ENCODE peak calls at places on chromosomes 7 and 10, in eight cellular contexts. D is CD8-positive, alpha-beta T cell; J is transverse colon; V is RWPE1; Q is cardiac muscle cell; E is adrenal gland; Y is brain microvascular endothelial cell; C is PC-3. O is an unnamed sample.
A peak's percentile ranks its signal among the peaks of the same experiment; 100 is the strongest.

GRCh38 chr7:82805527-82805960 is 357.1 kb downstream of the PCLO start:
- DNase-seq in D (no peak), E (no peak), J (no peak), V (peak; percentile 66), C (peak; percentile 89), Q (no peak), Y (peak; percentile 77), O (peak; percentile 94)

GRCh38 chr7:79489371-79489770 is 35.9 kb upstream of the MAGI2 start:
- DNase-seq in J (no peak), V (no peak), E (no peak), Y (no peak), Q (no peak), D (no peak), C (no peak), O (no peak)

GRCh38 chr10:44827431-44828006 is 83.6 kb upstream of the TMEM72 start:
- DNase-seq in V (no peak), Q (no peak), C (no peak), Y (peak; percentile 24), D (no peak), E (no peak), J (no peak), O (peak; percentile 23)

GRCh38 chr10:108290823-108291222 is 1126.3 kb upstream of the SORCS1 start:
- DNase-seq in V (no peak), D (no peak), Y (no peak), E (no peak), C (no peak), Q (no peak), J (no peak), O (no peak)

GRCh38 chr7:44075296-44076075 is 6.8 kb downstream of the POLM start:
- DNase-seq in E (no peak), Q (no peak), V (no peak), D (no peak), J (no peak), C (peak; percentile 65), Y (no peak), O (no peak)

GRCh38 chr7:40098810-40099209 is 35.6 kb downstream of the MPLKIP start:
- DNase-seq in Y (no peak), D (no peak), Q (no peak), C (no peak), E (no peak), J (no peak), V (no peak), O (no peak)

GRCh38 chr7:51304729-51305128 is 11.9 kb downstream of the COBL start:
- DNase-seq in J (no peak), Q (no peak), C (peak; percentile 57), E (no peak), Y (no peak), V (no peak), D (no peak), O (no peak)

GRCh38 chr7:99623702-99624447 is 7.1 kb downstream of the ZSCAN25 start:
- DNase-seq in V (no peak), J (no peak), C (no peak), Q (no peak), D (no peak), E (no peak), Y (no peak), O (no peak)

GRCh38 chr7:46386428-46387399 is 465.6 kb upstream of the IGFBP3 start:
- DNase-seq in D (no peak), E (no peak), Q (peak; percentile 32), J (no peak), Y (peak; percentile 79), V (no peak), C (no peak), O (peak; percentile 33)

GRCh38 chr10:91153508-91153907 is 67.0 kb upstream of the PCGF5 start:
- DNase-seq in J (no peak), Y (no peak), D (no peak), V (no peak), Q (no peak), E (no peak), C (no peak), O (no peak)

GRCh38 chr7:123602648-123603047 is 1.0 kb downstream of the ASB15 start:
- DNase-seq in Y (no peak), J (no peak), E (no peak), V (no peak), C (no peak), D (no peak), Q (no peak), O (no peak)

GRCh38 chr10:55446603-55447002 is 645.6 kb upstream of the PCDH15 start:
- DNase-seq in D (no peak), Q (no peak), Y (no peak), V (no peak), E (no peak), J (no peak), C (no peak), O (no peak)

GRCh38 chr10:14603539-14604102 is 171.1 kb downstream of the FAM107B start:
- DNase-seq in C (peak; percentile 8), D (no peak), V (no peak), E (peak; percentile 16), J (no peak), Q (peak; percentile 54), Y (no peak), O (no peak)

GRCh38 chr10:22454634-22455033 is 109.3 kb downstream of the SPAG6 start:
- DNase-seq in E (no peak), Y (no peak), C (no peak), V (no peak), D (no peak), Q (no peak), J (no peak), O (no peak)

GRCh38 chr10:71888248-71888622 is 37.2 kb upstream of the PSAP start:
- DNase-seq in J (no peak), C (no peak), Q (no peak), E (no peak), D (no peak), Y (no peak), V (no peak), O (no peak)

GRCh38 chr7:137302075-137302474 is 41.5 kb downstream of the PTN start:
- DNase-seq in C (no peak), Y (no peak), J (no peak), D (no peak), V (no peak), E (no peak), Q (no peak), O (no peak)

GRCh38 chr10:36681751-36682633 is 443.4 kb upstream of the ANKRD30A start:
- DNase-seq in E (no peak), J (no peak), Y (no peak), C (peak; percentile 65), D (no peak), Q (peak; percentile 11), V (no peak), O (peak; percentile 63)

GRCh38 chr10:67606572-67606971 is 89.4 kb downstream of the CTNNA3 start:
- DNase-seq in Q (no peak), E (no peak), C (peak; percentile 91), V (peak; percentile 6), J (no peak), Y (peak; percentile 88), D (no peak), O (peak; percentile 95)

GRCh38 chr10:67602268-67602950 is 93.6 kb downstream of the CTNNA3 start:
- DNase-seq in C (peak; percentile 100), Y (peak; percentile 93), E (no peak), D (no peak), J (no peak), V (peak; percentile 67), Q (no peak), O (peak; percentile 94)

GRCh38 chr10:67607472-67607871 is 88.5 kb downstream of the CTNNA3 start:
- DNase-seq in C (peak; percentile 87), D (no peak), Y (no peak), E (no peak), Q (no peak), V (peak; percentile 12), J (no peak), O (peak; percentile 27)

GRCh38 chr10:67603086-67603485 is 92.9 kb downstream of the CTNNA3 start:
- DNase-seq in D (no peak), Y (no peak), J (no peak), E (no peak), Q (no peak), C (no peak), V (no peak), O (no peak)

GRCh38 chr10:67603701-67604100 is 92.3 kb downstream of the CTNNA3 start:
- DNase-seq in Q (no peak), C (peak; percentile 86), E (no peak), Y (no peak), J (no peak), V (no peak), D (no peak), O (no peak)
- H3K27ac ChIP-seq in Q (no peak overlapping the region), C (no peak overlapping the region), E (no peak overlapping the region), Y (no peak overlapping the region), J (no peak overlapping the region), V (no peak overlapping the region), D (no peak overlapping the region), O (no peak overlapping the region)

GRCh38 chr7:29292886-29293658 is 98.5 kb downstream of the CHN2 start:
- DNase-seq in C (no peak), D (no peak), Q (no peak), J (no peak), Y (no peak), E (no peak), V (no peak), O (no peak)
- H3K27ac ChIP-seq in C (no peak overlapping the region), D (no peak overlapping the region), Q (no peak overlapping the region), J (no peak overlapping the region), Y (no peak overlapping the region), E (no peak overlapping the region), V (no peak overlapping the region), O (no peak overlapping the region)

GRCh38 chr10:60937022-60937421 is 7.0 kb downstream of the RHOBTB1 start:
- DNase-seq in D (no peak), V (no peak), E (no peak), J (no peak), Q (no peak), Y (no peak), C (no peak), O (no peak)
- H3K27ac ChIP-seq in D (no peak overlapping the region), V (no peak overlapping the region), E (no peak overlapping the region), J (peak overlapping the region; percentile 28), Q (no peak overlapping the region), Y (no peak overlapping the region), C (no peak overlapping the region), O (no peak overlapping the region)

GRCh38 chr10:114262478-114262877 is 23.4 kb downstream of the VWA2 start:
- DNase-seq in C (no peak), E (no peak), V (no peak), J (no peak), Q (no peak), D (no peak), Y (no peak), O (no peak)

GRCh38 chr10:114271779-114272167 is 32.7 kb downstream of the VWA2 start:
- DNase-seq in C (peak; percentile 91), E (peak; percentile 58), D (no peak), Q (no peak), J (no peak), Y (peak; percentile 94), V (peak; percentile 94), O (peak; percentile 98)

GRCh38 chr10:114265392-114266053 is 26.5 kb downstream of the VWA2 start:
- DNase-seq in C (no peak), J (no peak), V (no peak), E (peak; percentile 55), Q (no peak), Y (no peak), D (no peak), O (peak; percentile 27)

GRCh38 chr10:114271014-114271778 is 32.1 kb downstream of the VWA2 start:
- DNase-seq in Y (no peak), J (peak; percentile 27), Q (peak; percentile 44), D (no peak), E (no peak), C (peak; percentile 61), V (peak; percentile 36), O (no peak)

DNA sequence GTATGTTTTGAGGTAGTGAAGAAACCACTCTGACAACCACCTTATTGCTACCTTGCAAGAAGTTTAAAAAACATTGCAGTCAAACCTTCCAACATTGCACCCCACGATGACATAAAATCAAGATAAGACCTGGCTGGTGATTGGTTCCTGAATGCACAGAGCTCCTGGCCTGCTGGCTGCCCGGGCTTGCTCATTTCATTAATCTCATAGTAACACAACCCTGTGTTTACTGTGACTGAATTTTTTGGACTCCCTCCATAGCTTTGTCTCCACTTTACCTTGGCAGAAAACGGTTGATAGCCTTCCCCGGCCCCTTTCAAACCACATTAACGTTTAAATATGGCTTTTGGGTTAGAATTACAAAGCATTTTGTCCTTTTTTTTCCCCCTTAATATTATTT is 27.5 kb downstream of the VWA2 start:
- DNase-seq in J (peak; percentile 21), E (peak; percentile 72), Q (no peak), V (peak; percentile 86), D (no peak), Y (peak; percentile 51), C (peak; percentile 67), O (peak; percentile 88)
- H3K27ac ChIP-seq in J (no peak overlapping the region), E (no peak overlapping the region), Q (no peak overlapping the region), V (peak overlapping the region; percentile 69), D (no peak overlapping the region), Y (no peak overlapping the region), C (no peak overlapping the region), O (no peak overlapping the region)

O was measured in astrocyte.